ENCODE peak calls at places on chromosomes 4 and X, in seven cellular contexts. E is Karpas-422, K is GM23338, L is H9, C is HCT116, F is astrocyte, U is GM12878. B is an unnamed sample.

GRCh38 chr4:77193511-77194236 is 36.7 kb downstream of the CCNG2 start:
- DNase-seq in F (no peak), E (peak; percentile 89), U (peak; percentile 69), L (peak; percentile 91), K (peak; percentile 95), C (no peak), B (no peak)

GRCh38 chrX:40755291-40756249 is 20.2 kb upstream of the MED14 start:
- DNase-seq in K (no peak), U (no peak), F (peak; percentile 44), C (no peak), L (peak; percentile 37), E (no peak), B (no peak)

GRCh38 chr4:15936495-15936894 is 2.0 kb downstream of the FGFBP1 start:
- DNase-seq in L (no peak), E (no peak), C (no peak), U (no peak), K (no peak), F (no peak), B (no peak)

GRCh38 chr4:4659871-4660651 is 118.2 kb upstream of the STX18 start:
- DNase-seq in K (no peak), U (no peak), F (peak; percentile 93), C (peak; percentile 77), E (no peak), L (no peak), B (peak; percentile 70)

GRCh38 chr4:2269618-2270163 is 7.8 kb upstream of the MXD4 start:
- DNase-seq in K (no peak), U (no peak), F (no peak), C (no peak), L (no peak), E (no peak), B (no peak)

GRCh38 chr4:183097251-183098079 is 1.6 kb upstream of the WWC2 start:
- DNase-seq in F (no peak), K (peak; percentile 76), C (no peak), L (peak; percentile 65), E (no peak), U (no peak), B (no peak)

GRCh38 chr4:27916432-27917184 is 1056.0 kb downstream of the STIM2 start:
- DNase-seq in K (no peak), U (no peak), F (no peak), L (no peak), C (no peak), E (no peak), B (no peak)

GRCh38 chr4:101160792-101161592 is 186.3 kb downstream of the PPP3CA start:
- DNase-seq in C (peak; percentile 84), K (no peak), U (no peak), E (no peak), F (no peak), L (no peak), B (no peak)

GRCh38 chr4:80045831-80046230 is 27.2 kb downstream of the ANTXR2 start:
- DNase-seq in K (no peak), L (no peak), U (no peak), F (peak; percentile 48), E (no peak), C (no peak), B (peak; percentile 6)

GRCh38 chrX:1111543-1112300 is 100.7 kb downstream of the CRLF2 start:
- DNase-seq in C (no peak), E (no peak), L (peak; percentile 77), U (no peak), F (no peak), K (peak; percentile 85), B (no peak)

DNA sequence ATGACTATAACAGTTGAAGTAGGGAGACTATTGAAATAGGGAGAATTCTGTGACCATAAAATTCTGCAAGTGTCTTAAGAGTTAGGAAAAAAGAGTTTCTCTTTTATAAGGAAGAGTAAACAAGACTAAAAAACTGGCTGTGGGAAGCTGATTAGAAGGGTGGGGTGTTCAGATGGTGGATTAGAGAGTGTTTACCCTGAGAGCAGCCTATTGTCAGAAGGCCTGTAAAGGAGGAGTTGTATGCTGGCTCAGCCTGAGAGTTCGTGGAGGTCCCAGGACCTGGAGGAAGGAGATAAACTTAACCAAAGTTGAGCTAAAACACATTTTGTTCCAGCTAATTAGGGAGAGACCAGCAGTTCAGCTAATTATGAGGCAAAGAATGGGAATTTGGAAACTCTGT is 629.7 kb downstream of the PCDH7 start:
- DNase-seq in L (no peak), F (no peak), E (no peak), U (no peak), C (no peak), K (no peak), B (no peak)
- H2AFZ ChIP-seq in L (no peak overlapping the region), F (no peak overlapping the region), E (no peak overlapping the region), U (no peak overlapping the region), C (peak overlapping the region; percentile 36), K (peak overlapping the region; percentile 78), B (no peak overlapping the region)

GRCh38 chr4:56786955-56787354 is 34.5 kb downstream of the SPINK2 start:
- DNase-seq in U (no peak), F (peak; percentile 91), K (peak; percentile 16), C (no peak), E (no peak), L (no peak), B (peak; percentile 50)

GRCh38 chr4:56788081-56788480 is 33.4 kb downstream of the SPINK2 start:
- DNase-seq in C (no peak), L (no peak), F (no peak), K (no peak), E (no peak), U (no peak), B (no peak)

GRCh38 chr4:56783986-56784385 is 37.5 kb downstream of the SPINK2 start:
- DNase-seq in C (no peak), F (peak; percentile 49), E (no peak), U (no peak), L (no peak), K (no peak), B (no peak)

GRCh38 chr4:56790566-56791175 is 30.8 kb downstream of the SPINK2 start:
- DNase-seq in U (peak; percentile 21), F (no peak), K (no peak), C (no peak), L (no peak), E (no peak), B (no peak)

DNA sequence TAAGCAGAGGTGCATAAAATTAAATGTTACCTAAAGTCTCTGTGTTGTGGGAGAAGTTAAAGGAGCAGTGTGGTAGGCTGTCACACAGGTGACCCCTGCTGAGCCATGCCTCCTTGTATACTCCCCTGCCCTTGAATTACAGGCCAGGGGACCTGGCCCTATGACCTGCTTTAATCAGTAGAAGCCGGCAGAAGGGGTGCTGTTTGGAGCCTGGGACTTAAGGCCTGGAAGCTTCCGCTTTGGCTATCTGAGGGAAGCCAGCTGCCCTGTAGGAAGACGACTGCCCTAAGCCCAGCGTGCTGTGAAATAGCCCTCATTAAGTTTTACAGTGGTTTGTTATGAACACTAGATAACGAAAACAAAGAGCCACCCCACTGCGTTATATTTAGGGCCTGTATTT is 34.1 kb downstream of the SPINK2 start:
- DNase-seq in L (no peak), F (no peak), E (no peak), U (no peak), C (no peak), K (peak; percentile 28), B (no peak)
- H2AFZ ChIP-seq in L (no peak overlapping the region), F (no peak overlapping the region), E (no peak overlapping the region), U (no peak overlapping the region), C (no peak overlapping the region), K (peak overlapping the region; percentile 76), B (no peak overlapping the region)

GRCh38 chr4:174537634-174538033 is 15.3 kb upstream of the HPGD start:
- DNase-seq in K (no peak), L (no peak), C (no peak), F (no peak), E (no peak), U (no peak), B (no peak)

GRCh38 chr4:174540175-174540574 is 17.9 kb upstream of the HPGD start:
- DNase-seq in U (no peak), L (no peak), K (no peak), E (no peak), F (no peak), C (no peak), B (peak; percentile 42)

GRCh38 chr4:174538123-174538875 is 16.0 kb upstream of the HPGD start:
- DNase-seq in U (peak; percentile 69), F (no peak), C (no peak), L (no peak), E (no peak), K (no peak), B (peak; percentile 52)

GRCh38 chr4:174539571-174539970 is 17.3 kb upstream of the HPGD start:
- DNase-seq in E (no peak), F (no peak), C (no peak), K (no peak), L (no peak), U (no peak), B (no peak)

DNA sequence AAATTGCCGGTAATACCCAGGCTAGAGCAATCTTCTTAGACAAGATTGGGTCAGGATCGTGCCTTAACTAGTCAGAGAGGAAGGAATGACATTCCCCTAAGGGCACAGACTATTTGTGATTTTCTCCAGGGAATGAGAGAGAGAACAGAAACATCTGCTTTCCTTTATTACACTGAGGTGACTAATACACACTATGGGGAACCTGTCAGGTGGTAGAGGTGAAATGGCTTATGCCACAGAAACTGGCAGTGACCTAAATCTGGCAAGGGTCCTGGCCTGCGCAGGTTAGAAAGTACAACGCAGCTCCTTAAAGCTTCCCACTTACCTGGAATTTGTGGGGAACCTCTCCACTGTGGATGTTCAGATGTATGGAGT is 16.6 kb upstream of the HPGD start:
- DNase-seq in K (no peak), L (no peak), U (no peak), F (no peak), C (no peak), E (no peak), B (peak; percentile 91)
- H2AFZ ChIP-seq in K (no peak overlapping the region), L (no peak overlapping the region), U (no peak overlapping the region), F (no peak overlapping the region), C (no peak overlapping the region), E (no peak overlapping the region), B (peak overlapping the region; percentile 75)

DNA sequence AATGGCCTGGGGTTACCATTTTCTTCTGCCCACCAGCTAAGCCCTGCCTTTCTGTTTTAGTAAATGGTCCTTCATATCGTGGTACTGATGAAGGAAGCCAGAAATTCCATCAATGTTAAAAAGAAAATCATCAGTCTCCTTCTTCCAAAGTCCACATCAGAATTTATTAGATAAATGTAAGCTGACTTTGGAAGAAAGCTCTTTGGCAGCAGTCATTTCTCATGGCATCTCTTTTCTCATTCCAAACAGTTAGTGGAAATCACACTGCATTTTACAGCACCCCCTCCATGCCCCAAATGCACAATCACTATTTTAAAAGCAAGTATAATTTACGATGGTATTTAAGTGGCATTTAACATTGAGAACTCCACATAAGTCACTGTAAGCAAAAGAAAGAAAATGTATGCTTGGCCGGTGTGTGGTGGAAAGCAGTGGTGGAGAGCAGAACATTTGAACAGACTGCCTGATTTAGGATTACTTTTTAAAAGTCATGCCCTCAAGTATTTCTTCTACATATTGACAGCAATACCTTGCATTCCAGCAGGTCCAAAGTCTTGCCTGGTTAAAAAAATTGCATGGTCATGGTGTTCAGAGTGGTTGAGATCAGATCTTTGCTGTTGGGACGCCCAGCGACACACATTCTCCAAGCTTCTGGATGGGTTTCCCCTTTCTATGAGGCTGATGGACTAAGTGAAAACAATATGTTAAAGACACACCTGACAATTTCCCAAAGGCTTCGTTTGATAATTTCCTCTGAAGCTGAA is 248.7 kb downstream of the ADAMTS3 start:
- DNase-seq in F (no peak), K (no peak), L (no peak), U (no peak), C (no peak), E (no peak), B (no peak)
- H2AFZ ChIP-seq in F (no peak overlapping the region), K (no peak overlapping the region), L (no peak overlapping the region), U (no peak overlapping the region), C (no peak overlapping the region), E (no peak overlapping the region), B (peak overlapping the region; percentile 65)

B was measured in mammary epithelial cell.